ENCODE peak calls at places on chromosomes 4 and X, in ten cellular contexts. A is fibroblast of mammary gland, O is Calu3, G is omental fat pad, S is left ventricle myocardium inferior, I is fibroblast of pulmonary artery, X is astrocyte of the spinal cord, E is sigmoid colon, D is tibial nerve, J is cardiac muscle cell. H is an unnamed sample.

GRCh38 chr4:2755821-2756690 is at the start of gene TNIP2:
- DNase-seq in A (peak; percentile 73), O (peak; percentile 70), G (no peak), S (peak; percentile 90), I (peak; percentile 76), X (peak; percentile 67), E (peak; percentile 95), D (peak; percentile 71), J (peak; percentile 91), H (peak; percentile 87)

GRCh38 chrX:132292753-132293152 is 73.5 kb upstream of the RAP2C start:
- DNase-seq in A (peak; percentile 74), O (peak; percentile 22), G (no peak), S (no peak), I (peak; percentile 71), X (peak; percentile 52), E (no peak), D (peak; percentile 8), J (peak; percentile 74), H (peak; percentile 50)

GRCh38 chr4:74038161-74039064 is at the start of gene CXCL3:
- DNase-seq in A (peak; percentile 63), O (peak; percentile 94), G (peak; percentile 45), S (peak; percentile 78), I (peak; percentile 71), X (peak; percentile 73), E (peak; percentile 79), D (peak; percentile 44), J (peak; percentile 81), H (peak; percentile 71)

GRCh38 chr4:167234388-167234881 is at the start of gene SPOCK3:
- DNase-seq in A (peak; percentile 16), O (peak; percentile 24), G (no peak), S (peak; percentile 23), I (peak; percentile 48), X (peak; percentile 39), E (no peak), D (no peak), J (peak; percentile 52), H (no peak)

GRCh38 chrX:102684772-102685520 is 27.3 kb upstream of the GPRASP2 start:
- DNase-seq in A (no peak), O (no peak), G (no peak), S (no peak), I (no peak), X (no peak), E (no peak), D (no peak), J (peak; percentile 4), H (no peak)

GRCh38 chrX:41293269-41293668 is 40.7 kb upstream of the DDX3X start:
- DNase-seq in A (no peak), O (no peak), G (no peak), S (no peak), I (peak; percentile 9), X (no peak), E (no peak), D (no peak), J (no peak), H (peak; percentile 17)

GRCh38 chr4:2489081-2489805 is 20.3 kb downstream of the RNF4 start:
- DNase-seq in A (no peak), O (no peak), G (no peak), S (no peak), I (no peak), X (no peak), E (no peak), D (no peak), J (no peak), H (no peak)

GRCh38 chr4:8904041-8904501 is 32.4 kb upstream of the HMX1 start:
- DNase-seq in A (no peak), O (no peak), G (no peak), S (no peak), I (no peak), X (no peak), E (peak; percentile 45), D (no peak), J (no peak), H (no peak)

GRCh38 chr4:76105652-76106051 is 31.1 kb downstream of the ART3 start:
- DNase-seq in A (no peak), O (no peak), G (no peak), S (no peak), I (no peak), X (no peak), E (no peak), D (no peak), J (no peak), H (no peak)
- TF ChIP-seq CTCF in A (no peak), O (no peak), G (no peak), S (no peak), I (no peak), X (no peak), E (no peak), D (no peak), J (no peak), H (no peak)

DNA sequence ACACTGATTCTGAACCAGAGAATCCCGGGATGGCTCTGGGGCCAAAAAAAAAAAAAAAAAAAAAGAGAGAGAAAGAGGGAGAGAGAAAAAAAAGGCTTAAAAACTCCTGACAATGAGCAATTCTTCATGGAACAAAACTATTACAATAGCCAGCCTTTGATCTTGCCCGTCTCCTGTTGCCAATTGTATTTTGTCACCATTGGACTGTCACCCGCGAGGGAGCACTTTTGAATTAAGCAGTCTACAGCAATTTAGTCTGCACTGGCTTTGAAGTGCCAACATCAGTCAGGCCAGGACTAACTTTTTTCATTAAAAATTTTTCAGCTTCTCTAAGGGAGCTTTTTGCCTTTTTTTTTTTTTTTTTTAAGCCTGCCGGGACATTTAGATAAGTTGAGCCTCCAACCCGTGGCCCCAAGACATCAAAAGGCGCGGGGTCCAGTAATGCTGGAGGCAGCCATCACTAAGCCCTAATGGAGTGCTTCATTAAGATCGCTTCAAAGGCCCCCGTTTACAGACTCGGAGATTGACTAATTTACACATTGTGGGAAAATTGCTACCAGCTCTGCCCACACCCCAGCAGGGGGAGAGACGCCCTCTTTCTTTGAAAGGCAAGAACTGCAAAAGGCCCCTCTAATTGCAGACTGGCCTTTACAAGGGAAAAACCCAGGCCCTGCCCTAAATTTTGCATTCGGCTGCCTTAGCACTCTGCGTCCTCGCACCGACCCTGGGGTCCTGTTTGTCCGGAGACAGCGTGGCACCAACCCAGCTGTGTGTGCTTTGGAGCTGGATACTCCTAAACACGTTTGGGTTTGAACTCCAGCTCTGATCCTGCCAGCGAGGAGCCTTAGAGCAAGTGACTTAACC is 98.1 kb upstream of the MSX1 start:
- DNase-seq in A (peak; percentile 4), O (no peak), G (no peak), S (no peak), I (no peak), X (no peak), E (no peak), D (no peak), J (peak; percentile 5), H (peak; percentile 6)
- TF ChIP-seq CTCF in A (peak; percentile 24), O (no peak), G (no peak), S (peak; percentile 7), I (no peak), X (peak; percentile 50), E (no peak), D (no peak), J (peak; percentile 30), H (peak; percentile 35)

DNA sequence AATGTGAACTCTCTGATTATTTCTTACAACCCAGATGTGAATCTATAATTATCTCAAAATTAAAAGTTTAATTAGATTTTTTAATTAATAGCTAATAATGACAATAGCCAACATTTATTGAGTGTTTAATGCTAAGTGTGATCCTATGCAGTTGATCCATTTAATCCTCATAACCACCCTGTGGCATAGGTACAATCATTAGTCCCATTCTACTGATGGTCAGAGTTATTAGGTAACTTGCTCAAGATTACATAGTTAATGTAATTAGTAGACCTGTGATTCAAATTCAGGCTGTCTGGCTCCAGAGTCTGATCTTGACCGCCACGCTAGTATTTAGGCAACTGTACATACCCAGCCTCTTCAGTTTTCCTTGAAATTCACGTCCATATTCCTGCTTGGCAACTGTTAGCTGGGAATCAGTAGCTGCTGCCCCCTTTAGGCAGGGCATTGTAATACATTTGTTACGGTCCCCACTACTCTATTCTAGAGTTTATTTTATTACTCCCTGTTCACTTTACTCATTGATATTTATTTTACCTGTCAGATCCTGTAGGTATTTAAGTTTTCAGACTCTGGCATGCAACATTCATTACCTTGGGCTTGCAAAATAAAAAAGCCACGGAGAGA is 20.6 kb upstream of the TEC start:
- DNase-seq in A (peak; percentile 42), O (peak; percentile 47), G (no peak), S (no peak), I (peak; percentile 31), X (no peak), E (no peak), D (no peak), J (peak; percentile 33), H (peak; percentile 46)
- TF ChIP-seq CTCF in A (peak; percentile 84), O (peak; percentile 32), G (no peak), S (peak; percentile 63), I (peak; percentile 68), X (peak; percentile 59), E (no peak), D (peak; percentile 16), J (peak; percentile 60), H (peak; percentile 60)

DNA sequence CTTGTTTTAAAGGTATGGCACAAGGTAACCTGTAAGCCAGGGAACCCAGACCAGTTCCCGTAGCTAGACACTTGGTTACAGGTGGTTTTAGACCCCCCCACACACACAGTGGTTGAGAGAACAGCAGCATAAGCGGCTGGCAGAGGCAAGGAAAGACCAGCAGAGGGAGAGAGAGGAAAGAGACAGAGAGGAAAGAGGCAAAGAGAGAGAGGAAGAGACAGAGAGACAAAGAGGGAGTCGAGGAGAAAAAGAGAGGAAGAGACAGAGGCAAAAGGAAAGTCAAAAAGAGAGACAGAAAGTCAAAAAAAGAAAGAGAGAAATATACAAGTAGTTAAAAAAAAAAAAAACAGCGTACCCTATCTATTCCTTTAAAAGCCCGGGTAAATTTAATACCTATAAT is 19.5 kb upstream of the PCSK1N start:
- DNase-seq in A (no peak), O (peak; percentile 27), G (no peak), S (no peak), I (peak; percentile 3), X (no peak), E (no peak), D (no peak), J (peak; percentile 11), H (peak; percentile 36)
- TF ChIP-seq CTCF in A (peak; percentile 16), O (peak; percentile 46), G (no peak), S (no peak), I (peak; percentile 29), X (peak; percentile 40), E (no peak), D (no peak), J (peak; percentile 40), H (peak; percentile 30)

DNA sequence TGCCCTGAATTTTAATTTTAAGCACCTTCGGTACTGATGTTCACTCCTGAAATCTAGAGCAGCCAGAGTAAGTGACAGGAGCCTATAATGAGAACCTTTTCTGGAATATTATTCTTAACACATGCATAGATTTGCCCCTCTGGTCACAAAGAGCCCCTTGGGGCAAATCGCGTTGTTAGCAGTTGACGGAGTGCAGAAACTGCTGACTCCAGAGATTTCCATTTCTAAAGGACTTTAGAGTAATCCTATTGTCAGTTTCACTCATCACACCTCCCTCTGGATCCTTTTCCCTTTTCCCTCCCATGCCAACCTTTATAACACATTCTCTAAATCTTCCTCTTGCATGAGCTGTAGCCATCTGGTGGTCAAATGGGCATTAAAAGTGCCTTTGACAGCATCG is 264.9 kb upstream of the PRPS2 start:
- DNase-seq in A (peak; percentile 2), O (no peak), G (no peak), S (no peak), I (no peak), X (no peak), E (no peak), D (no peak), J (no peak), H (no peak)
- TF ChIP-seq CTCF in A (no peak), O (no peak), G (no peak), S (no peak), I (no peak), X (no peak), E (no peak), D (no peak), J (no peak), H (no peak)

GRCh38 chr4:7189475-7190277 is 2.7 kb upstream of the SORCS2 start:
- DNase-seq in A (no peak), O (no peak), G (no peak), S (no peak), I (no peak), X (no peak), E (peak; percentile 51), D (no peak), J (no peak), H (no peak)
- TF ChIP-seq CTCF in A (no peak), O (peak; percentile 13), G (no peak), S (no peak), I (no peak), X (no peak), E (no peak), D (no peak), J (no peak), H (peak; percentile 30)

H was measured in Caco-2.